ENCODE peak calls at places on chromosomes 7 and 10, in seven cellular contexts. V is lung microvascular endothelial cell, Y is NCI-H446, K is left ventricle myocardium inferior, I is NCI-H524, U is NCI-H1417, L is globus pallidus. G is an unnamed sample.
A peak's percentile ranks its signal among the peaks of the same experiment; 100 is the strongest.

GRCh38 chr7:76514926-76515325 is 4.6 kb downstream of the UPK3B start:
- DNase-seq in V (no peak), I (no peak), U (no peak), K (no peak), Y (no peak), L (no peak), G (no peak)

GRCh38 chr7:103082497-103082896 is 7.6 kb downstream of the ARMC10 start:
- DNase-seq in L (no peak), Y (no peak), I (no peak), U (no peak), V (no peak), K (no peak), G (no peak)

GRCh38 chr10:34854147-34854601 is 39.1 kb upstream of the PARD3 start:
- DNase-seq in K (no peak), U (no peak), L (peak; percentile 31), V (peak; percentile 58), I (no peak), Y (peak; percentile 20), G (peak; percentile 55)

GRCh38 chr10:114491419-114491818 is 87.1 kb upstream of the AFAP1L2 start:
- DNase-seq in V (no peak), Y (peak; percentile 76), L (no peak), I (no peak), K (peak; percentile 48), U (no peak), G (no peak)

GRCh38 chr7:108000875-108001758 is 1.8 kb downstream of the LAMB1 start:
- DNase-seq in U (no peak), K (peak; percentile 58), V (peak; percentile 98), Y (no peak), L (no peak), I (no peak), G (no peak)

GRCh38 chr7:48096273-48096672 is 7.2 kb downstream of the UPP1 start:
- DNase-seq in U (no peak), L (no peak), Y (no peak), K (no peak), V (no peak), I (no peak), G (no peak)

GRCh38 chr7:1943933-1944618 is 274.0 kb downstream of the ELFN1 start:
- DNase-seq in I (no peak), K (peak; percentile 5), Y (no peak), L (no peak), V (no peak), U (no peak), G (no peak)

GRCh38 chr10:3774018-3774813 is 10.8 kb downstream of the KLF6 start:
- DNase-seq in L (no peak), I (no peak), V (peak; percentile 88), Y (no peak), K (no peak), U (no peak), G (peak; percentile 86)

GRCh38 chr7:87144173-87144657 is 8.0 kb upstream of the DMTF1 start:
- DNase-seq in U (no peak), I (no peak), L (no peak), Y (no peak), K (no peak), V (no peak), G (no peak)

GRCh38 chr7:40680657-40681056 is 545.9 kb downstream of the SUGCT start:
- DNase-seq in L (no peak), Y (no peak), V (peak; percentile 37), I (no peak), U (no peak), K (no peak), G (peak; percentile 46)

GRCh38 chr7:65812281-65812680 is 60.6 kb upstream of the VKORC1L1 start:
- DNase-seq in Y (no peak), U (no peak), K (no peak), V (no peak), L (no peak), I (no peak), G (no peak)

GRCh38 chr7:8190121-8190895 is 71.7 kb downstream of the ICA1 start:
- DNase-seq in L (peak; percentile 69), I (peak; percentile 26), Y (peak; percentile 76), K (no peak), V (peak; percentile 67), U (peak; percentile 52), G (peak; percentile 80)

GRCh38 chr10:69866688-69867461 is 65.2 kb downstream of the COL13A1 start:
- DNase-seq in V (peak; percentile 54), L (no peak), U (no peak), I (no peak), K (peak; percentile 44), Y (no peak), G (peak; percentile 25)

GRCh38 chr7:26306770-26307169 is 15.1 kb downstream of the SNX10 start:
- DNase-seq in V (no peak), L (no peak), I (no peak), U (no peak), K (no peak), Y (no peak), G (no peak)

GRCh38 chr7:15291707-15292106 is 270.1 kb downstream of the AGMO start:
- DNase-seq in I (peak; percentile 22), L (no peak), V (no peak), K (no peak), Y (no peak), U (no peak), G (no peak)

G was measured in renal cortical epithelial cell.